ENCODE peak calls at places on chromosomes 13 and 19, in eight cellular contexts. P is activated gamma-delta T cell treated with Interleukin-2 at 50 U/mL for 16 hours, S is fibroblast of lung, N is NB4, R is NCI-H1092, A is retina, G is GM23338, Y is GM18507. D is an unnamed sample.

GRCh38 chr19:13018037-13018914 is 23.0 kb downstream of the NFIX start:
- DNase-seq in S (peak; percentile 60), Y (no peak), G (peak; percentile 70), P (no peak), A (peak; percentile 53), R (peak; percentile 59), N (no peak), D (no peak)

GRCh38 chr19:45929247-45929646 is 14.7 kb upstream of the NANOS2 start:
- DNase-seq in P (no peak), A (no peak), S (no peak), N (no peak), Y (no peak), R (no peak), G (no peak), D (no peak)

GRCh38 chr13:25151626-25152025 is 20.5 kb downstream of the AMER2 start:
- DNase-seq in S (no peak), P (no peak), G (no peak), A (no peak), Y (no peak), N (no peak), R (no peak), D (no peak)

GRCh38 chr19:51123381-51124186 is 1.1 kb upstream of the SIGLEC9 start:
- DNase-seq in P (peak; percentile 65), Y (no peak), S (no peak), N (peak; percentile 85), G (no peak), R (no peak), A (no peak), D (no peak)

GRCh38 chr19:40584007-40584406 is 7.3 kb downstream of the SHKBP1 start:
- DNase-seq in A (no peak), S (no peak), Y (no peak), N (no peak), P (no peak), G (peak; percentile 51), R (no peak), D (no peak)

GRCh38 chr19:16060294-16060693 is 16.0 kb upstream of the TPM4 start:
- DNase-seq in P (no peak), S (no peak), A (no peak), G (no peak), Y (no peak), N (no peak), R (no peak), D (no peak)

GRCh38 chr19:1252221-1252817 is 3.9 kb downstream of the MIDN start:
- DNase-seq in Y (no peak), S (peak; percentile 98), G (no peak), P (peak; percentile 77), R (no peak), N (peak; percentile 89), A (peak; percentile 56), D (peak; percentile 97)

GRCh38 chr19:34231439-34231838 is 22.9 kb upstream of the GARRE1 start:
- DNase-seq in N (no peak), G (peak; percentile 45), Y (no peak), P (no peak), A (no peak), R (no peak), S (no peak), D (no peak)

GRCh38 chr13:32211788-32212187 is 103.4 kb downstream of the ZAR1L start:
- DNase-seq in G (no peak), Y (no peak), N (no peak), P (no peak), A (no peak), R (no peak), S (peak; percentile 94), D (no peak)

GRCh38 chr19:17703823-17704463 is 15.3 kb upstream of the MAP1S start:
- DNase-seq in S (peak; percentile 36), R (peak; percentile 44), G (peak; percentile 92), A (no peak), P (peak; percentile 72), N (peak; percentile 48), Y (no peak), D (peak; percentile 53)

GRCh38 chr13:50915562-50915961 is 6.0 kb downstream of the RNASEH2B start:
- DNase-seq in G (peak; percentile 50), P (no peak), R (no peak), Y (no peak), N (peak; percentile 81), A (no peak), S (no peak), D (no peak)

GRCh38 chr19:38669532-38669931 is 22.1 kb downstream of the ACTN4 start:
- DNase-seq in Y (no peak), P (peak; percentile 42), A (no peak), N (peak; percentile 69), S (no peak), G (no peak), R (no peak), D (no peak)

GRCh38 chr13:42906257-42906656 is 85.8 kb downstream of the EPSTI1 start:
- DNase-seq in G (no peak), R (no peak), Y (no peak), N (no peak), S (no peak), A (no peak), P (no peak), D (no peak)

GRCh38 chr19:44702551-44703176 is 3.7 kb downstream of the CEACAM16 start:
- DNase-seq in G (no peak), A (no peak), S (no peak), R (no peak), Y (no peak), N (no peak), P (no peak), D (no peak)

GRCh38 chr19:18239303-18239702 is 13.1 kb upstream of the PDE4C start:
- DNase-seq in Y (no peak), R (no peak), G (peak; percentile 74), A (no peak), S (no peak), P (no peak), N (peak; percentile 34), D (no peak)

GRCh38 chr19:52592301-52592700 is 22.2 kb downstream of the ZNF701 start:
- DNase-seq in R (no peak), Y (no peak), S (no peak), G (no peak), A (no peak), P (no peak), N (no peak), D (no peak)

GRCh38 chr19:39270091-39270871 is 2.1 kb downstream of the IFNL2 start:
- DNase-seq in A (no peak), S (no peak), G (no peak), Y (no peak), P (no peak), N (no peak), R (no peak), D (no peak)

GRCh38 chr13:89982406-89983085 is 1364.9 kb upstream of the MIR17HG start:
- DNase-seq in Y (no peak), R (no peak), P (no peak), S (peak; percentile 48), A (no peak), N (no peak), G (no peak), D (no peak)

GRCh38 chr19:35518313-35518712 is 4.9 kb upstream of the DMKN start:
- DNase-seq in S (peak; percentile 92), N (no peak), P (no peak), R (no peak), A (no peak), Y (no peak), G (no peak), D (no peak)

GRCh38 chr13:106518535-106518934 is 16.9 kb downstream of the EFNB2 start:
- DNase-seq in A (no peak), S (no peak), Y (no peak), G (no peak), P (no peak), N (no peak), R (no peak), D (no peak)

GRCh38 chr13:49669735-49670309 is 21.5 kb downstream of the EBPL start:
- DNase-seq in G (peak; percentile 80), N (peak; percentile 64), Y (peak; percentile 25), P (no peak), S (peak; percentile 86), A (peak; percentile 78), R (peak; percentile 51), D (no peak)

GRCh38 chr19:844300-844971 is 3.6 kb downstream of the PRTN3 start:
- DNase-seq in G (no peak), R (no peak), P (no peak), N (no peak), S (no peak), Y (no peak), A (no peak), D (no peak)

GRCh38 chr19:40443131-40443929 is 805 bp downstream of the SERTAD3 start:
- DNase-seq in G (peak; percentile 100), A (peak; percentile 96), N (peak; percentile 98), P (peak; percentile 100), S (peak; percentile 100), Y (peak; percentile 99), R (peak; percentile 94), D (peak; percentile 99)

GRCh38 chr13:75762066-75762937 is 126.2 kb downstream of the LMO7 start:
- DNase-seq in Y (peak; percentile 11), P (peak; percentile 6), N (no peak), R (no peak), G (no peak), S (peak; percentile 64), A (no peak), D (no peak)

GRCh38 chr13:64758520-64758919 is 2471.6 kb downstream of the PCDH9 start:
- DNase-seq in P (no peak), A (no peak), R (no peak), N (no peak), Y (no peak), S (no peak), G (peak; percentile 75), D (no peak)

GRCh38 chr19:38731654-38732301 is 12.5 kb downstream of the CAPN12 start:
- DNase-seq in S (no peak), A (no peak), N (no peak), P (no peak), G (no peak), Y (no peak), R (no peak), D (peak; percentile 85)

GRCh38 chr13:21987793-21988192 is 316.9 kb downstream of the FGF9 start:
- DNase-seq in R (no peak), P (no peak), G (no peak), A (no peak), S (no peak), N (peak; percentile 48), Y (no peak), D (no peak)

GRCh38 chr13:48750588-48751383 is 97.1 kb downstream of the CYSLTR2 start:
- DNase-seq in A (no peak), P (no peak), N (no peak), Y (no peak), R (no peak), S (peak; percentile 63), G (no peak), D (no peak)

GRCh38 chr13:23480324-23480723 is 46.8 kb upstream of the SACS start:
- DNase-seq in P (no peak), R (no peak), S (no peak), A (no peak), N (no peak), G (no peak), Y (no peak), D (no peak)

D was measured in pancreas.